ENCODE peak calls at places on chromosomes 16 and 17, in four cellular contexts. O, E, T and W are unnamed samples. For H3K4me1, the result is how much of the 10 kb centered on the place peaks cover.

GRCh38 chr16:2007081-2007836 is 2.4 kb downstream of the ZNF598 start:
- DNase-seq in E (no peak), T (no peak), O (peak), W (no peak)

GRCh38 chr17:1107777-1108559 is 71.8 kb downstream of the ABR start:
- DNase-seq in E (no peak), O (no peak), T (no peak), W (no peak)

GRCh38 chr16:51431517-51432241 is 280.6 kb upstream of the SALL1 start:
- DNase-seq in O (peak), E (peak), T (no peak), W (no peak)

GRCh38 chr17:64969046-64969501 is 49.8 kb upstream of the LRRC37A3 start:
- DNase-seq in E (no peak), T (no peak), O (no peak), W (no peak)

GRCh38 chr16:49081556-49081955 is 200.1 kb downstream of the CBLN1 start:
- DNase-seq in O (no peak), E (no peak), T (no peak), W (no peak)

GRCh38 chr16:58815188-58815888 is 81.2 kb upstream of the GOT2 start:
- DNase-seq in T (no peak), O (no peak), E (no peak), W (no peak)

GRCh38 chr17:83089322-83090156 is 10.1 kb downstream of the METRNL start:
- DNase-seq in T (peak), O (no peak), E (no peak), W (no peak)

GRCh38 chr17:49764559-49765180 is 739 bp upstream of the FAM117A start:
- DNase-seq in T (no peak), E (no peak), O (peak), W (no peak)

GRCh38 chr17:35801583-35802224 is 6.3 kb upstream of the MMP28 start:
- DNase-seq in O (peak), E (peak), T (peak), W (no peak)

GRCh38 chr16:3235856-3236669 is 1.1 kb upstream of the ZNF200 start:
- DNase-seq in O (peak), T (peak), E (peak), W (no peak)

DNA sequence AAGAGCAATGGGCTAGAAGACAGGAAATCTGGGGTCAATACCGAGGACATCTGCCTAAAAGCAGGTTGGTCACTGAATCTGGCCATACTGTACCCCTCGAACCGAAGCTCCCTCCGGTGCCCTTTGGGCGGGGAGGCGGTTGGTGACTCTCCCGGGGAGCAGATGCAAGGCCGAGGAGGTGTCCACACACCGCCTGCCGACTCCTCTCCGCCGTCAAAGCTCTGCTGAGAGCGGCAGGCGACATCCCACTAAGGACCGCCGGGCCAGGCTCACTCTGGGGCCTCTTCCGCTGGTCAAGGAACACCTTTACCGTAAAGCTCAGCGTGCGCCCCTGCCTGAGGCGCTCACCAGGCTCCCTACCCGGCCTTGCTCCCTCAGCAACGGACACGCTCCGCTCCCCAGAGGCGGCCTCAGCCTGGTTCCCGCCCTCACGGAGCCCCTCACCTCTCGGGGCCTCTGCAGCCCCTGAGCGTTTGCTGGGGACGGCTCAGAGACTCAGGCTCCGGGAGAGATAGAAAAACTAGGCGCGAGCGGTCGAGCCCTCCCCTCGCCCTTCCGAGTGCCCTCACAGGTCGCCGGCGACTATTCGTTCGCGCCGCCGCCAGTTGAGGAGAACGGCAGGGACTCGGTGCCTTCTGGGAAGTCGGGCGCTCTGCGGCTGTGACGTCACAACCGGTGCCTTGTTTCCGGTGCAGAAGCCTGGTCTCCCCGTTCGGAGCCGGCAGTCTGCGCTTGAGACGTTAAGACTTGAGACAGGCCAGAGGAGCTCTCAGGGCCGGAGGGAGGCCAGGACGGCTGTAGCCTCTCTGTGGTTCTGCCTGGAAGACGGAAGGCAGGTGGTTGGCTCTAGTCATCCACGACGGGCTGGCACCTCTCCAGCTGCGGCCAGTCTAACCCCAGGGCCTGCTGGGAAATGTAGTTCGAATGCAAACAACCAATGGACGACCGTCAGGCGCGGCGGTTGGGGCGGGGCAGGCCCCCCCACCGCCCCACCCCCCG is at the start of gene ZNF200:
- DNase-seq in E (peak), T (peak), O (peak), W (peak)
- TF ChIP-seq POLR2A in E (no peak), T (no peak), O (peak), W (peak)

GRCh38 chr17:48592097-48592496 is 1.5 kb downstream of the HOXB5 start:
- DNase-seq in T (no peak), E (no peak), O (no peak), W (no peak)

GRCh38 chr17:48592592-48592991 is 987 bp downstream of the HOXB5 start:
- DNase-seq in T (no peak), O (no peak), E (no peak), W (no peak)

GRCh38 chr17:48593840-48594411 is 347 bp upstream of the HOXB5 start:
- DNase-seq in T (peak), O (peak), E (peak), W (no peak)

GRCh38 chr17:48594412-48595106 is 980 bp upstream of the HOXB5 start:
- DNase-seq in E (no peak), T (no peak), O (no peak), W (no peak)

GRCh38 chr17:48593126-48593829 is at the start of gene HOXB5:
- DNase-seq in E (no peak), T (no peak), O (no peak), W (no peak)
- H3K4me1 ChIP-seq in E (under half), T (under half), O (under half), W (under half)

GRCh38 chr16:77410449-77410848 is 24.4 kb downstream of the ADAMTS18 start:
- DNase-seq in T (no peak), O (no peak), E (no peak), W (no peak)

GRCh38 chr16:77416939-77417480 is 17.8 kb downstream of the ADAMTS18 start:
- DNase-seq in O (no peak), E (no peak), T (no peak), W (no peak)

GRCh38 chr16:77409311-77409710 is 25.5 kb downstream of the ADAMTS18 start:
- DNase-seq in E (no peak), T (no peak), O (no peak), W (no peak)

DNA sequence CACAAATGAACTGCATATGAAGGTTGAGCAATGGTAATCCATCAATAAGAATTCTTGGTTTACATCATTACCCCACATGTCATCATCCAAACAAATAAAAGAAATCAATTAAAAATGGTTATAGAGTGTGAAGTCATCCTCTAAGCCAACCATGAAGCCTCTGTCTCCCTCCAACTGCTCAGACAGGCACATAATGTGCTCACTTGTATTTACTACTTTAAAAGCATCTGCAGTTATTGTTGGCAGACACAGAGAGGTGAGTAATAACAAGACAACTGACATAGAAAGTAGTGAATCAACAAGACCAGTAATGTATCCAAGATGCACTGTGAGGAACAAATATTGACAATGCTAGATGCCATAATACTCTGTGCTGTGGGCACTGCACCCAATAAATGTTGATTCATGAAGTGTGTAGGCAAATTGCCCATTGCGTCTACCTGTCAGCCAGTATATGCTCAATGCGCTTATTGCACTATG is 20.0 kb downstream of the ADAMTS18 start:
- DNase-seq in T (peak), O (no peak), E (no peak), W (no peak)
- TF ChIP-seq POLR2A in T (no peak), O (no peak), E (no peak), W (no peak)

GRCh38 chr16:4316103-4316731 is 350 bp downstream of the GLIS2 start:
- DNase-seq in T (no peak), O (no peak), E (peak), W (no peak)

GRCh38 chr16:4317471-4318170 is 1.8 kb downstream of the GLIS2 start:
- DNase-seq in E (peak), T (no peak), O (no peak), W (no peak)

GRCh38 chr16:4318171-4318910 is 2.5 kb downstream of the GLIS2 start:
- DNase-seq in T (no peak), E (no peak), O (no peak), W (no peak)

GRCh38 chr16:4315185-4316102 is at the start of gene GLIS2:
- DNase-seq in O (peak), E (peak), T (peak), W (no peak)

DNA sequence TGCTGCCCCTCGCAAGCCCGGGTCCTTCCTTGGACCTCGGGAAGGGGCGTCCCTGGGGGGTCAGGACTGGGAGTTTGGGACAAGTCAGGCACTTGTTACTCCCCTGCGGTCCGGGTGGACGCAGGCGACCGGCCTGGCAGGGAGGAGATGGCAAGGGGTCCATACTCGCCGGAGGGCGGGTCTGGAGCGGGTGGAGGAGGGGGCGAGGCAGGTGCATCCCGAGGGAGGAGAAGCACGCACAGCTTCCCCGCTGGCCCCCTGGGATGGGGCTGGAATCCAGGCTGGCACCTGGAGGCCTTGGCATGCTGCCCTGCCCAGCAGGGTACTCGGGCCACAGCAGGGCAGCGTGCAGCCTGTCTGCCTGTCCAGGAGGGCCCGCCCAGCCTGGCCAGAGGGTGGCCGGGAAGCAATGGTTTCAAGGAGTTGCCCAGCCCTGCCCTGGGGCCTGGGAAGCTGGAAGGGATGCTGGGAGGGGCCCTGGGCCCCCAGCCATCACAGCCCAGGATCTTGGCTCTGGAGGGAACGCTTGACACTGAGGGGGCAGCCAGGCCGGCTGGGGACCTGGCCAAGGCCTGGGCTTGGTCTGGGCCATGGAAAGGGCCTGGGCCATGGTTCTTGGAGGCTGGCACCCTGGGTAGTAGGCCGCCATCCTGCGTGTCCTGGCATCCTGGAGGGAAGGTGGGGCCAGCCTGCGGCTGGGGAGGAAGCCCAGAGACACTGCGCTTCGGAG is 1.0 kb downstream of the GLIS2 start:
- DNase-seq in O (peak), T (no peak), E (no peak), W (no peak)
- H3K4me1 ChIP-seq in O (half or more), T (under half), E (under half), W (half or more)

DNA sequence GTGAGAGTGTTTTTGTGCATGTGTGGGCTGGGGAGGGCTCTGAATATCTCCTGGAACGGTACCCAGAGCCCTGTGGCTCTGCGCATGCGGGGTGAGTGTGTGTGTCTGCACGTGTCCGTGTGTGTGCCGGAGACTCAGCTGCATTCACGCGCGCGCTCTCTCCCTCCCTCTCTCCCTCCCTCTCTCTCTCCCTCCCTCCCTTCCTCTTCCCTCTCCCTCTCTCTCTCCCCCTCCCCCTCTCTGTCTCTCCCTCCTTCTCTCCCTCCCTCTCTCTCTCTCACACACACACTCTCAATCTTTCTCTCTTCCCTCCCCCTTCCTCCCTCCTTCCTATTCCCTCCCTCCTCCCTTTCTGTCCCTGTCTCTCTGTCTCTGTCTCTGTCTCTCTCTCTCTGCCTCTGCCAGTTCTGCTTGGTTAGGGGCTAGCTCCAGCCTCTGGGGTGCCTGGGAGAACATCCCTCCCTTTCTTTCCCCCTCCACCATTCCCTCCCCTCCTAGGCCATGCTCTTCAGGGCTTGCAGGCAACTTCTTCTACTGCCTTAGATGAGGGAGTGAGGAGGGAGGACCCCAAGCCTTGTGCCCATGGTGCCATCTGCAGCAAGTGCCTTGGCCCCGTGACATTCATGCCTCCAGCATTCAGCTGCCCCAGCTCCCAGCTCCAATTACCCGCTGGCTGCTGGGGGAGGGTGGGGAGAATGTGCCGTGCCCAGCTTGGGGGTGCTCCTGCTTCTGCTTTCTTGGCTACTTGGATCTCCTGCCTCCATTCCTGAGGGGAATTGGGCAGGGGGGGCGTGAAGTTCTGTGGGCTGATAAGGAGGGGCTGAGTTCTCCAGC is 6.4 kb downstream of the THRA start:
- DNase-seq in T (peak), O (peak), E (peak), W (no peak)
- TF ChIP-seq POLR2A in T (peak), O (no peak), E (no peak), W (no peak)